ENCODE peak calls at places on chromosomes 6 and 20, in seven cellular contexts. S is heart right ventricle, Y is heart left ventricle, E is BE2C, N is left lung, D is left ventricle myocardium inferior, Z is prostate gland. A is an unnamed sample. For H3K36me3 and H3K9me3, the result is how much of the 10 kb centered on the place peaks cover.

GRCh38 chr6:70166088-70166958 is 136.6 kb downstream of the COL9A1 start:
- DNase-seq in S (peak), Y (peak), Z (peak), E (peak), D (peak), N (peak), A (peak)

GRCh38 chr6:2744778-2745177 is 5.9 kb downstream of the MYLK4 start:
- DNase-seq in N (no peak), Z (no peak), Y (no peak), E (no peak), D (no peak), S (no peak), A (no peak)

GRCh38 chr20:32476684-32477593 is 108.2 kb downstream of the NOL4L start:
- DNase-seq in E (no peak), Y (peak), D (peak), S (no peak), N (no peak), Z (no peak), A (peak)

GRCh38 chr6:5108068-5108467 is 22.9 kb downstream of the PPP1R3G start:
- DNase-seq in E (no peak), D (no peak), N (no peak), S (no peak), Z (no peak), Y (peak), A (no peak)

GRCh38 chr20:47620808-47621805 is 119.4 kb downstream of the NCOA3 start:
- DNase-seq in D (no peak), E (peak), N (no peak), Y (no peak), Z (no peak), S (no peak), A (no peak)

GRCh38 chr20:17878912-17879602 is 89.5 kb downstream of the SNX5 start:
- DNase-seq in S (no peak), D (no peak), E (no peak), N (no peak), Z (no peak), Y (no peak), A (peak)

GRCh38 chr20:15359056-15359455 is 1021.6 kb upstream of the FLRT3 start:
- DNase-seq in E (no peak), D (no peak), Z (no peak), S (no peak), Y (no peak), N (no peak), A (no peak)

GRCh38 chr6:72622094-72622540 is 253 bp downstream of the KCNQ5 start:
- DNase-seq in Y (no peak), S (peak), Z (peak), N (peak), E (peak), D (no peak), A (peak)

GRCh38 chr6:14398953-14399352 is 281.4 kb downstream of the CD83 start:
- DNase-seq in N (no peak), D (no peak), Z (no peak), Y (no peak), E (no peak), S (no peak), A (no peak)

GRCh38 chr6:123810214-123810613 is 6.5 kb downstream of the NKAIN2 start:
- DNase-seq in Z (no peak), N (no peak), D (no peak), S (no peak), E (no peak), Y (no peak), A (no peak)

GRCh38 chr6:158208226-158208807 is 40.2 kb downstream of the GTF2H5 start:
- DNase-seq in D (no peak), S (no peak), N (no peak), Y (no peak), E (no peak), Z (no peak), A (no peak)

GRCh38 chr6:6494677-6495076 is 93.8 kb upstream of the LY86 start:
- DNase-seq in D (peak), N (peak), S (peak), Y (peak), E (peak), Z (peak), A (peak)

GRCh38 chr6:34315780-34316179 is 67.0 kb upstream of the SMIM29 start:
- DNase-seq in D (no peak), N (no peak), S (no peak), Y (no peak), E (no peak), Z (no peak), A (no peak)

GRCh38 chr20:25418779-25419178 is 11.3 kb downstream of the GINS1 start:
- DNase-seq in Z (no peak), E (no peak), Y (no peak), N (no peak), S (no peak), D (no peak), A (no peak)
- H3K36me3 ChIP-seq in Z (under half), E (under half), Y (under half), N (under half), S (under half), D (under half), A (under half)

GRCh38 chr6:30006170-30007131 is 54.6 kb upstream of the POLR1H start:
- DNase-seq in E (no peak), Z (peak), N (peak), S (peak), Y (peak), D (peak), A (peak)
- H3K4me3 ChIP-seq in E (no peak), Z (peak), N (peak), S (peak), Y (peak), D (peak), A (peak)

DNA sequence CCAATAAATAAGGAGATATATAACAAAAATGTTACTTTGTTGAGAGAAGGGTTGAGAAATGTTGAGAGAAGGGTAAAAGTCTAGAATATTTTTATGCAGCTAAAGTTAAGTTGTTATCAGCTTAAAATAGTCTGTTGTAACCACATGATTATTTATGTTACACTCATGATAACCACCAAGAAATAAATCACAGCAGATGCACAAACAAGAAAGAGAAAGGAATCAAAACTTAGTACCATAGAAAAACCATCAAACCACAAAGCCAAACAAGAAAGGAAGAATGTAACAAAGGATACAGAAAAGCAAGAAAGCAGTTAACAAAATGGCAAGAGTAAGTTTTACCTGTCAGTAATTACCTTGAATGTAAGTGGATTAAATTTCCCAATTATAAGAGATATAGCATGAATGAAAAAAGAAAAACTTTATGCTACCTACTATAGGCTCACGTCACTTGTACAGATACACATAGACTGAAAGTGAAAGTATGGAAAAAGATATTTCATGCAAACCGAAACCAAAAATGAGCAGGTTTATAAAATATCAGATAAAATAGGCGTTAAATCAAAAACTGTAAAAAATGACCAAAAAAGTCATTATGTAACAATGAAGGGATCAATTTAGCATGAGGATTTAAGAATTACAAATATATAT is 93.6 kb downstream of the STXBP5 start:
- DNase-seq in Y (no peak), S (no peak), Z (no peak), D (no peak), E (no peak), N (no peak), A (no peak)
- H3K9me3 ChIP-seq in Y (under half), S (under half), Z (under half), D (under half), E (under half), N (under half), A (under half)

GRCh38 chr6:20354366-20354765 is 47.3 kb upstream of the E2F3 start:
- DNase-seq in N (no peak), E (no peak), D (no peak), Z (no peak), S (no peak), Y (no peak), A (no peak)

GRCh38 chr6:20352346-20352745 is 49.3 kb upstream of the E2F3 start:
- DNase-seq in S (no peak), Z (no peak), Y (no peak), N (no peak), E (no peak), D (no peak), A (no peak)

GRCh38 chr6:20351529-20351928 is 50.1 kb upstream of the E2F3 start:
- DNase-seq in N (no peak), Z (no peak), Y (no peak), S (no peak), E (no peak), D (no peak), A (no peak)

GRCh38 chr6:20350215-20350614 is 51.5 kb upstream of the E2F3 start:
- DNase-seq in N (no peak), E (no peak), D (no peak), S (no peak), Y (no peak), Z (no peak), A (no peak)

DNA sequence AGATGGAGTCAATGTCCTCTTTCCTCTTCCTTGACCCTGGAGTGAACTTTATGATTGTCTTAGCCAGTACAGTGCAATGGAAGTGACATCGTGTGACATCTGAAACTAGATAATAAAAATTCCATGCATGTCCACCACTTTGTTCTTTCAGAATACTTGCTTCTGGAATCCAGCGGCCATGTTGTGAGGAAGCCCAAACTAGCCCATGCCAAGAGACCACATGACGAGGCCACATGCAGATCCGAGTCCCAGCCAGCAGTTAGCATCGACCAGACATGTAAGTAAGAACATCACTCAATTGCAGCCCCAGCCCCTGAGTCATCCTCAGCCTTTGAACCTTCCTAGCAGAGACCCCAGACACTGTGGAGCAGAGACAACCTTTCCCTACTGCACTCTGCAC is 48.5 kb upstream of the E2F3 start:
- DNase-seq in S (no peak), Y (no peak), D (no peak), E (no peak), N (no peak), Z (no peak), A (no peak)
- H3K36me3 ChIP-seq in S (under half), Y (under half), D (under half), E (under half), N (under half), Z (under half), A (under half)

DNA sequence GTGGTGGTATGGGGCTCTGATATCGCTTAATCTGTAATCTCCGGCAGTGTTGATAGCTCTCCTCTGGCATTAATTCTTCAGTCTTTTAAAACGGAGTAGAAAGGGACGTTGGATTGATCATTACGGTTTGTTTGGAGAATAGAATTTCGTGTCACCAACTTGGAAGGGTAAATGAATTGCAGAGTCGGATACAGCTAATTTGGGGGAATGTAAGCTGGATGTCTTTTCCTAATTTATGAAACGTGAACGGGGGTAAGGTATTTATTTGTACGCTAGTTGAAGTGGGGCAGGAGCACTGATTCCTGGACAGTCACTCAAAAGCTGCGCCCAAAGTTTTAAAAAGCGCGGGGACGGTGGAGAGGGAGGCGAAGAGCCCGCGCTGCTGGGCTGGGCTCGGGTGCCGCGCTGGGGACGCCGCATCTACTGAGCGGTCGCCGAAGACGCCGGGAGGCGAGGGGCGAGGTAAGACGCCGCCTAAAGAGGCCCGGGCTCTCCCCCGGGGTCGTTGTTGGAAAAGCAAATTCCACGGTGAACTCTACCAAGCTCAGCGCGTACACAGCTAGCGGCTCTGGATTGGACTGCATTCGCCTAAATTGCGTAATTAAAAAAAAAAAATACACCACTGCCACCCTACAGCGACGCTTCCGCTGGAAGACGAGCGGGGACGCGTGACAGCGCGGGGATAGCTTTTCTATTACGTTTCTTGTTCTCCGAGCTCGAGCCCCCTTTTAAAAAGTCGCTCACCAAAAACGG is 92.2 kb upstream of the PRDM1 start:
- DNase-seq in Z (no peak), S (peak), Y (peak), E (no peak), N (peak), D (peak), A (peak)
- H3K4me3 ChIP-seq in Z (peak), S (peak), Y (peak), E (peak), N (peak), D (peak), A (peak)

DNA sequence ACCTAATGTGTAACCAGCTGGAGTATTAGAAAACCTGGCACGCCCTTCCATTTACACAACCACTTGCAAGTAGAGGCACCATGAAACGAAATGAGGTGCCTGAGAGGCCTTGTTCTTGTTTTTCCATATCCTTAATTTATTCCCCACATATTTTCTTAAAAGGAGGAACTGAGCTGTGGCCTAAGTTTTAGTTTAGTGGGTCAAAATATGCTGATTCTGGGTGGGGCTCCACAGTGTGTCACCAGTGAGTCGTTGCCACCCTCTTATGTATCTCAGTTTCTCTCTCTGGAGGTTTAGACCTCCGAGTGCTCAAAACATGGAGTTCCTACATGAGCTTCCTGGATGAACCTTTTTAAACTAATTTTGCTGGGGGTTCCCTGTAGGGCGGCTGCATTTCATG is 17.3 kb upstream of the IL22RA2 start:
- DNase-seq in D (no peak), E (no peak), N (no peak), Z (no peak), S (no peak), Y (no peak), A (no peak)
- H3K9me3 ChIP-seq in D (under half), E (under half), N (under half), Z (under half), S (under half), Y (under half), A (half or more)

GRCh38 chr6:33279971-33280511 is 3.1 kb downstream of the B3GALT4 start:
- DNase-seq in D (no peak), S (no peak), E (peak), Y (no peak), N (no peak), Z (no peak), A (no peak)
- H3K36me3 ChIP-seq in D (half or more), S (half or more), E (half or more), Y (under half), N (under half), Z (under half), A (half or more)

A was measured in spleen.